ENCODE peak calls at places on chromosomes 16 and 17, in seven cellular contexts. S is mammary epithelial cell, P is GM23248, Q is IMR-90, B is fibroblast of lung, G is SK-N-SH, D is OCI-LY7. V is an unnamed sample.

GRCh38 chr17:19508327-19508867 is 25.3 kb upstream of the SLC47A1 start:
- DNase-seq in S (no peak), P (no peak), Q (no peak), B (no peak), G (peak), D (peak), V (no peak)

GRCh38 chr17:77957215-77957868 is 1.2 kb upstream of the TNRC6C start:
- DNase-seq in S (peak), P (peak), Q (peak), B (peak), G (no peak), D (peak), V (no peak)

GRCh38 chr16:71867934-71868333 is 16.0 kb downstream of the ZNF821 start:
- DNase-seq in S (no peak), P (no peak), Q (no peak), B (no peak), G (no peak), D (no peak), V (no peak)

GRCh38 chr17:14080847-14081251 is 11.5 kb downstream of the COX10 start:
- DNase-seq in S (no peak), P (peak), Q (no peak), B (peak), G (no peak), D (no peak), V (no peak)

GRCh38 chr17:22090263-22090935 is 398.1 kb downstream of the KCNJ18 start:
- DNase-seq in S (no peak), P (no peak), Q (no peak), B (no peak), G (no peak), D (no peak), V (peak)

GRCh38 chr17:2177235-2177811 is 122.4 kb downstream of the HIC1 start:
- DNase-seq in S (peak), P (peak), Q (peak), B (peak), G (no peak), D (no peak), V (no peak)

GRCh38 chr16:11370084-11370931 is 25.0 kb downstream of the RMI2 start:
- DNase-seq in S (no peak), P (no peak), Q (no peak), B (no peak), G (no peak), D (peak), V (peak)

GRCh38 chr16:56401482-56401881 is 23.9 kb downstream of the AMFR start:
- DNase-seq in S (peak), P (no peak), Q (no peak), B (no peak), G (peak), D (peak), V (no peak)

GRCh38 chr17:27545562-27546229 is 85.3 kb upstream of the LGALS9 start:
- DNase-seq in S (no peak), P (no peak), Q (peak), B (peak), G (no peak), D (no peak), V (no peak)

GRCh38 chr16:31202402-31203385 is at the start of gene PYCARD:
- DNase-seq in S (peak), P (peak), Q (peak), B (peak), G (peak), D (peak), V (peak)

GRCh38 chr17:80751460-80752368 is 207.1 kb downstream of the RPTOR start:
- DNase-seq in S (peak), P (peak), Q (peak), B (peak), G (no peak), D (no peak), V (no peak)

GRCh38 chr16:67783353-67783725 is 23.0 kb downstream of the RANBP10 start:
- DNase-seq in S (no peak), P (no peak), Q (no peak), B (no peak), G (no peak), D (no peak), V (no peak)

GRCh38 chr17:80785477-80786178 is 206.0 kb upstream of the CHMP6 start:
- DNase-seq in S (no peak), P (no peak), Q (no peak), B (no peak), G (no peak), D (no peak), V (no peak)

GRCh38 chr16:67544329-67544841 is 15.8 kb downstream of the RIPOR1 start:
- DNase-seq in S (no peak), P (no peak), Q (no peak), B (no peak), G (peak), D (no peak), V (peak)

GRCh38 chr17:49907279-49907678 is 59.4 kb upstream of the TAC4 start:
- DNase-seq in S (no peak), P (no peak), Q (no peak), B (no peak), G (no peak), D (no peak), V (no peak)

GRCh38 chr17:49913226-49914095 is 55.5 kb upstream of the DLX4 start:
- DNase-seq in S (peak), P (peak), Q (peak), B (no peak), G (no peak), D (no peak), V (peak)

GRCh38 chr17:49908782-49909714 is 59.9 kb upstream of the DLX4 start:
- DNase-seq in S (no peak), P (no peak), Q (no peak), B (no peak), G (no peak), D (no peak), V (no peak)

GRCh38 chr17:49910858-49911204 is 58.2 kb upstream of the DLX4 start:
- DNase-seq in S (no peak), P (no peak), Q (no peak), B (no peak), G (no peak), D (no peak), V (no peak)

GRCh38 chr17:49910094-49910857 is 58.7 kb upstream of the DLX4 start:
- DNase-seq in S (peak), P (peak), Q (no peak), B (no peak), G (peak), D (no peak), V (no peak)
- H2AFZ ChIP-seq in S (peak), P (no peak), Q (peak), B (no peak), G (no peak), D (no peak), V (no peak)

GRCh38 chr17:8405499-8406016 is 7.9 kb upstream of the RNF222 start:
- DNase-seq in S (no peak), P (no peak), Q (no peak), B (no peak), G (no peak), D (no peak), V (no peak)
- H3K4me2 ChIP-seq in S (no peak), P (no peak), Q (no peak), B (no peak), G (no peak), D (no peak), V (no peak)

GRCh38 chr17:73145641-73146040 is 19.2 kb upstream of the SSTR2 start:
- DNase-seq in S (no peak), P (no peak), Q (no peak), B (no peak), G (no peak), D (no peak), V (no peak)

GRCh38 chr17:73141411-73141810 is 23.4 kb upstream of the SSTR2 start:
- DNase-seq in S (no peak), P (no peak), Q (no peak), B (no peak), G (no peak), D (no peak), V (no peak)

GRCh38 chr17:73139296-73139695 is 25.5 kb upstream of the SSTR2 start:
- DNase-seq in S (no peak), P (no peak), Q (no peak), B (no peak), G (no peak), D (no peak), V (no peak)

GRCh38 chr17:73140531-73140930 is 24.3 kb upstream of the SSTR2 start:
- DNase-seq in S (no peak), P (no peak), Q (no peak), B (no peak), G (no peak), D (no peak), V (no peak)

DNA sequence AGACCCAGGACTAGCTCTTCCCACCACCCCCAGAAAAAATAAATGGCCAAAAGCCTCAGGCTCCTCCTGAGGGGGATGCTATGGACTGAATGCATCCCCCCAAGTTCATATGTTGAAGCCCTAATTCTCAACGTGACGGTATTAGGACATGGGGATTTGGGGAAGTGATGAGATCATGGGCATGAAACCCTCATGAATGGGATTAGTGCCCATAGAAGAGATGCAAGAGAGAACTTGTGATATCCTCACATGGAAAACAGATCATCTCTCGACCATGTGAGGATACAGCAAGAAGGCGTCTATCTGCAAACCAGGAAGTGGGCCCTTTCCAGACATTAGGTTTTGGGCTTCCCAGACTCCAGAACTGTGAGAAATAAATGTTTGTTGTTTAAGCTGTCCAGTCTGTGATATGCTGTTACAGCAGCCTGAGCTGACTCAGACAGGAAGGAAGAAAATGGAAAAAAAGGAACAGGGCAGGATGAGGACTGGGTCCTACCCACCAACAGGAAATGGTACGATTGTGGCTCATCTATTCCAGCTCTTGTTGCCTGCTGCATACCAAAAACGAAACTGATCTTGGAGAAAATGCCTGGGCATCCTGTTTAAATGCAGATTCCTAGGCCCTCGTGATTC is 21.9 kb upstream of the SSTR2 start:
- DNase-seq in S (peak), P (peak), Q (peak), B (no peak), G (no peak), D (no peak), V (no peak)
- H3K27ac ChIP-seq in S (no peak), P (no peak), Q (no peak), B (no peak), G (no peak), D (no peak), V (no peak)

GRCh38 chr16:4059969-4060368 is 56.3 kb downstream of the ADCY9 start:
- DNase-seq in S (no peak), P (no peak), Q (no peak), B (no peak), G (no peak), D (no peak), V (no peak)
- H2AFZ ChIP-seq in S (no peak), P (no peak), Q (no peak), B (no peak), G (no peak), D (no peak), V (no peak)